ENCODE peak calls at places on chromosomes 11 and 22, in ten cellular contexts. A is gastrocnemius medialis, K is left ventricle myocardium inferior, M is neural crest cell, N is astrocyte, Z is cardiac muscle cell, W is brain microvascular endothelial cell, F is WTC11, T is transverse colon, U is CD14-positive monocyte. J is an unnamed sample.

GRCh38 chr11:80309301-80309700 is 868.5 kb upstream of the TENM4 start:
- DNase-seq in A (no peak), K (no peak), M (no peak), N (no peak), Z (no peak), W (no peak), F (no peak), T (no peak), U (no peak), J (no peak)

GRCh38 chr22:36052505-36052941 is 23.9 kb upstream of the RBFOX2 start:
- DNase-seq in A (no peak), K (no peak), M (no peak), N (peak), Z (no peak), W (peak), F (no peak), T (no peak), U (no peak), J (peak)

GRCh38 chr11:122769126-122769780 is 69.0 kb upstream of the CRTAM start:
- DNase-seq in A (no peak), K (no peak), M (no peak), N (peak), Z (no peak), W (peak), F (no peak), T (no peak), U (no peak), J (no peak)

GRCh38 chr22:36360011-36360410 is 27.8 kb downstream of the MYH9 start:
- DNase-seq in A (no peak), K (no peak), M (no peak), N (no peak), Z (no peak), W (no peak), F (no peak), T (no peak), U (no peak), J (no peak)

GRCh38 chr11:93603671-93604070 is 57.8 kb upstream of the CEP295 start:
- DNase-seq in A (no peak), K (no peak), M (no peak), N (no peak), Z (no peak), W (no peak), F (no peak), T (no peak), U (no peak), J (no peak)

GRCh38 chr11:92596596-92597317 is 372.1 kb downstream of the FAT3 start:
- DNase-seq in A (no peak), K (no peak), M (no peak), N (peak), Z (no peak), W (peak), F (no peak), T (no peak), U (no peak), J (no peak)

GRCh38 chr11:15621565-15621964 is 506.8 kb downstream of the INSC start:
- DNase-seq in A (no peak), K (no peak), M (no peak), N (no peak), Z (peak), W (no peak), F (no peak), T (no peak), U (no peak), J (no peak)

GRCh38 chr11:19525714-19526113 is 186.9 kb upstream of the NAV2 start:
- DNase-seq in A (no peak), K (no peak), M (no peak), N (no peak), Z (no peak), W (no peak), F (no peak), T (no peak), U (no peak), J (no peak)

GRCh38 chr11:34522188-34522587 is 8.6 kb upstream of the ELF5 start:
- DNase-seq in A (no peak), K (no peak), M (no peak), N (no peak), Z (no peak), W (no peak), F (no peak), T (no peak), U (no peak), J (no peak)

GRCh38 chr11:64564947-64565889 is 25.8 kb upstream of the SLC22A12 start:
- DNase-seq in A (no peak), K (no peak), M (no peak), N (no peak), Z (peak), W (no peak), F (peak), T (no peak), U (no peak), J (no peak)

GRCh38 chr11:69369945-69370344 is 76.0 kb downstream of the MYEOV start:
- DNase-seq in A (no peak), K (no peak), M (no peak), N (no peak), Z (no peak), W (no peak), F (no peak), T (no peak), U (no peak), J (no peak)

GRCh38 chr11:61732705-61733104 is 19.7 kb upstream of the MYRF start:
- DNase-seq in A (peak), K (no peak), M (no peak), N (peak), Z (no peak), W (no peak), F (no peak), T (no peak), U (no peak), J (peak)

GRCh38 chr11:22957890-22958289 is 97.6 kb upstream of the CCDC179 start:
- DNase-seq in A (no peak), K (no peak), M (no peak), N (no peak), Z (no peak), W (no peak), F (no peak), T (no peak), U (no peak), J (no peak)

GRCh38 chr11:74453373-74453975 is 13.9 kb downstream of the KCNE3 start:
- DNase-seq in A (no peak), K (peak), M (peak), N (peak), Z (peak), W (peak), F (peak), T (peak), U (peak), J (peak)

GRCh38 chr22:24807284-24807950 is 1.4 kb downstream of the SGSM1 start:
- DNase-seq in A (no peak), K (peak), M (peak), N (no peak), Z (peak), W (peak), F (no peak), T (peak), U (no peak), J (no peak)

GRCh38 chr22:23060612-23061400 is 9.5 kb upstream of the GNAZ start:
- DNase-seq in A (no peak), K (no peak), M (no peak), N (no peak), Z (no peak), W (no peak), F (peak), T (no peak), U (no peak), J (no peak)

GRCh38 chr11:96254854-96255253 is 88.1 kb downstream of the MAML2 start:
- DNase-seq in A (no peak), K (no peak), M (no peak), N (no peak), Z (no peak), W (no peak), F (no peak), T (no peak), U (no peak), J (no peak)

GRCh38 chr22:28923826-28924732 is 40.7 kb downstream of the ZNRF3 start:
- DNase-seq in A (peak), K (no peak), M (peak), N (peak), Z (no peak), W (no peak), F (no peak), T (peak), U (no peak), J (no peak)

GRCh38 chr11:96200243-96200642 is 142.8 kb downstream of the MAML2 start:
- DNase-seq in A (no peak), K (no peak), M (no peak), N (peak), Z (no peak), W (peak), F (no peak), T (no peak), U (no peak), J (peak)

GRCh38 chr22:19615001-19615461 is 90.8 kb upstream of the CLDN5 start:
- DNase-seq in A (no peak), K (no peak), M (no peak), N (no peak), Z (no peak), W (no peak), F (no peak), T (no peak), U (no peak), J (no peak)

GRCh38 chr11:117910941-117911630 is 18.1 kb downstream of the TMPRSS13 start:
- DNase-seq in A (no peak), K (no peak), M (no peak), N (no peak), Z (no peak), W (no peak), F (no peak), T (no peak), U (peak), J (no peak)

GRCh38 chr11:70611890-70612289 is 213.6 kb downstream of the CTTN start:
- DNase-seq in A (no peak), K (no peak), M (no peak), N (no peak), Z (no peak), W (no peak), F (no peak), T (no peak), U (no peak), J (no peak)

GRCh38 chr11:114088836-114089235 is 29.3 kb downstream of the ZBTB16 start:
- DNase-seq in A (peak), K (no peak), M (no peak), N (no peak), Z (no peak), W (no peak), F (no peak), T (no peak), U (no peak), J (no peak)

GRCh38 chr11:80748207-80748606 is 1307.4 kb upstream of the TENM4 start:
- DNase-seq in A (no peak), K (no peak), M (no peak), N (no peak), Z (no peak), W (no peak), F (no peak), T (no peak), U (no peak), J (no peak)

GRCh38 chr11:76609736-76610370 is 60.7 kb downstream of the LRRC32 start:
- DNase-seq in A (no peak), K (no peak), M (no peak), N (peak), Z (no peak), W (no peak), F (no peak), T (no peak), U (no peak), J (no peak)

GRCh38 chr22:37509026-37509886 is 10.0 kb downstream of the CARD10 start:
- DNase-seq in A (no peak), K (no peak), M (no peak), N (no peak), Z (no peak), W (no peak), F (no peak), T (no peak), U (no peak), J (no peak)

GRCh38 chr11:79182794-79183193 is 258.0 kb downstream of the TENM4 start:
- DNase-seq in A (no peak), K (no peak), M (no peak), N (peak), Z (no peak), W (peak), F (no peak), T (no peak), U (no peak), J (peak)

GRCh38 chr11:123740787-123741158 is 687 bp downstream of the ZNF202 start:
- DNase-seq in A (no peak), K (no peak), M (no peak), N (no peak), Z (peak), W (no peak), F (no peak), T (peak), U (no peak), J (no peak)

GRCh38 chr11:196786-197731 is 4.2 kb downstream of the SCGB1C1 start:
- DNase-seq in A (no peak), K (no peak), M (no peak), N (no peak), Z (no peak), W (no peak), F (no peak), T (peak), U (no peak), J (no peak)

GRCh38 chr11:19018901-19019300 is 41.6 kb downstream of the MRGPRX2 start:
- DNase-seq in A (no peak), K (no peak), M (peak), N (no peak), Z (peak), W (no peak), F (peak), T (no peak), U (no peak), J (no peak)

GRCh38 chr11:68037481-68038225 is 1.2 kb upstream of the TCIRG1 start:
- DNase-seq in A (no peak), K (no peak), M (no peak), N (no peak), Z (no peak), W (no peak), F (no peak), T (no peak), U (no peak), J (no peak)

GRCh38 chr22:43213962-43214361 is 27.0 kb upstream of the TTLL12 start:
- DNase-seq in A (no peak), K (no peak), M (no peak), N (no peak), Z (no peak), W (no peak), F (no peak), T (no peak), U (no peak), J (no peak)

GRCh38 chr11:70647188-70648166 is 249.1 kb downstream of the CTTN start:
- DNase-seq in A (no peak), K (no peak), M (no peak), N (no peak), Z (no peak), W (no peak), F (peak), T (no peak), U (no peak), J (no peak)

GRCh38 chr11:2086239-2087040 is 52.7 kb downstream of the IGF2 start:
- DNase-seq in A (no peak), K (no peak), M (no peak), N (no peak), Z (no peak), W (no peak), F (no peak), T (no peak), U (no peak), J (no peak)

GRCh38 chr11:36454991-36455611 is 55.0 kb downstream of the TRAF6 start:
- DNase-seq in A (no peak), K (no peak), M (peak), N (peak), Z (no peak), W (peak), F (peak), T (no peak), U (no peak), J (no peak)

GRCh38 chr11:46429709-46430108 is 38.1 kb upstream of the CHRM4 start:
- DNase-seq in A (no peak), K (no peak), M (no peak), N (no peak), Z (no peak), W (no peak), F (no peak), T (no peak), U (no peak), J (no peak)

GRCh38 chr11:43943931-43944751 is 1.7 kb downstream of the C11orf96 start:
- DNase-seq in A (no peak), K (no peak), M (no peak), N (peak), Z (peak), W (peak), F (peak), T (no peak), U (no peak), J (no peak)

DNA sequence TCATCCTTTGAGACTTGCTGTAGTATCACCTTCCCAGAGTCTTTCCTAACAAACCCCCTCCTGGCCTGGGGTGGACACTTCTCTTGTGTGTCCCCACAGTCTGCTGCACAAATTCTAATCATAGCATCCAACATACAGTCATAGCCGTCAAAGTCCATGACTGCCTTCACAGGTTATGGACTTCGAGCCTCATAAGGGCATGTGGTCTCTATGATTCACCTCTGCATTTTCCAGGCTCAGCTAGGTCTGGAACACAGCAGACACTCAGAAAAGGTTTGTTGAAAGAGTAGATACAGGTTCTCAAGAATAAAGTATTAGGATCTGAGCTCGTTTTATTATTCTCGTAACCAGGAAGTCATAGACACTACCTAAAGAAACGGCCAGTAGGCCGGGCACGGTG is 13.2 kb upstream of the SCUBE2 start:
- DNase-seq in A (no peak), K (no peak), M (no peak), N (no peak), Z (no peak), W (no peak), F (no peak), T (no peak), U (no peak), J (no peak)
- TF ChIP-seq CTCF in A (no peak), K (no peak), M (no peak), N (no peak), Z (no peak), W (no peak), F (no peak), T (no peak), U (no peak), J (no peak)

DNA sequence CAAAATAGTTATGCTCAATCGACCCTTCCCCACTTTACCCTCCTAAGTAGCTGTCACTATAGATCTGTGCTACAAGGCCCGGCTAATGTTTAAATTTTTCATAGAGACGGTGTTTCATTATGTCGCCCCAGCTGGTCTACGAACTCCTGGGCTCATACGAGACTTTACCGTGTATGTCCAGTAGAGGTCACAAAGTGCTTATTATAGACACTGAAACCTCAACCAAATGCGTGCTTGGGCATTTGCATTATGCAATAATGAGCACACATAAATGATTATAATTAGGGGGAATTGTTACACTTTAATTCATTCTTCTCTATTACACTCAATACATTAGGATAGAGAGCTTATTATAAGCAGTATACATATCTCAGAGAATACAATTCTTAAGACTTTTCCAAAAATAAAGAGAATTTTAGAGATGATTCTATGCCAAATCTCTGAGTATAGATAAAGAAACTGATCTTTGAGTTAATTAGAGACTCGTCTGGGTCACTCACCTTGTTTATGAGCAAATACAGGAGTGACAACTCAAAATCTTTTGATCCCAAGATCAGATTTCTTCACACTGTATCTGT is 12.5 kb upstream of the MRPL16 start:
- DNase-seq in A (no peak), K (no peak), M (peak), N (peak), Z (peak), W (peak), F (peak), T (peak), U (peak), J (peak)
- TF ChIP-seq CTCF in A (peak), K (peak), M (peak), N (peak), Z (peak), W (peak), F (peak), T (peak), U (peak), J (peak)

DNA sequence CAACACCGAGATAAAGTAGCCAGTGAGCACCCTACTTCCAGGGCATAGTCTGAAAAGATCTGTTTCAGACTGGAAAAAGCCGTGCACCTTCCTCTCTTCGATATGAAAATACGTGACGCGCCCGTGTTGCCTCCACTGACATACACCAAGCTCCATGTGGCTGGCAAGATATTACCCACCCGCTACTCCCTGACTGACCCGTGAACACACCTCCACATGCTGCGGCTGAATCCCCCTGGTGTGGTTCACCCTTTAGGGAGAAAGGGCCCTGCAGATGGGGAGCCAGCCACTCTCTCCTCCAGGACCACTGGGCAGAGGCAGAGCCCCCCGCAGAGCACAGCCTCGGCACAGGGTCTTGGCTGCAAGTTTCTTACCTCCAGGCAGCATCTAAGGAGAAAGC is 245.0 kb downstream of the BRD1 start:
- DNase-seq in A (no peak), K (no peak), M (no peak), N (no peak), Z (no peak), W (no peak), F (no peak), T (peak), U (no peak), J (no peak)
- TF ChIP-seq CTCF in A (no peak), K (no peak), M (no peak), N (no peak), Z (no peak), W (no peak), F (no peak), T (no peak), U (no peak), J (no peak)

DNA sequence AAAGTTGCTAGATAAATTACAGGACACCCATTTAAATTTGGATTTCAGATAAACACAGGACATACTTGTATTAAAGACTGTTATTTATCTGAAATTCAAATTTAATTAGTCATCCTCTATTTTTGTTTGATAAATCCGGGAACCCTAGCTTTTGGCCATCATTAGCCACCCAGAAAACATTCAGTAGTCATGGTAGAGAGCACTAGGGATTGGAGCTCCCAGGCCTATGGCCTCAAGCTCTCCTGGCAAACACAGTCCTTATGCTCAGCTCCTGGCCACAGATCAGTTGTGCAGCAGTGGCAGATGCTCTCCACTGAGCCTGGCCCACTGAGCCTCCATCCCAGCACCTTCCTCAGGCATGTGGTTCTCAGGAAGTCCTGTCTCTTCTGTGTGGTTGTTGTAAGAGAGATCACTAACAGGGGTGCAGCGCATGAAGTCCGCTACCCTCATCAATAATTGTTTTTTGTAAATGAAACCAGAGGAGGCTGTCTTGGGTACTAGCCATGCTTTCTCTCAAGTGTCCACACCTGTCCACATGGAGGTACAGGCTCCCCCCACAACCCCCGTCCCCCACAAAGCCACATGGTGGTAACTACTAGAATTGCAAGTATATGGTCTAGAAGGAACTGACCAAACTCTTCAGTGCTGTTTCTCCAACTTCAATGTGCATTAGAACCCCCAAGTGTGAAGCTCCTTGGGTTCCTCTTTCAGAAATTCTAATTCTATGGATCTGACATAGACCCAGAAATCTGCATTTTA is 1.1 kb upstream of the IRAG1 start:
- DNase-seq in A (no peak), K (no peak), M (no peak), N (peak), Z (no peak), W (peak), F (no peak), T (no peak), U (no peak), J (peak)
- TF ChIP-seq CTCF in A (no peak), K (no peak), M (no peak), N (no peak), Z (no peak), W (peak), F (no peak), T (no peak), U (no peak), J (peak)